ENCODE peak calls at places on chromosome 9, in ten cellular contexts. Z, K, S, P, A, M, H, U, I and G are unnamed samples. For H3K4me1, the result is how much of the 10 kb centered on the place peaks cover.

GRCh38 chr9:135334953-135335460 is 144.6 kb upstream of the PPP1R26 start:
- DNase-seq in Z (no peak), K (no peak), S (no peak), P (no peak), A (no peak), M (peak), H (no peak), U (no peak), I (no peak), G (no peak)

GRCh38 chr9:137240321-137240840 is 706 bp upstream of the TUBB4B start:
- DNase-seq in Z (peak), K (peak), S (peak), P (no peak), A (no peak), M (peak), H (no peak), U (no peak), I (no peak), G (peak)

GRCh38 chr9:22240619-22241018 is 206.0 kb upstream of the DMRTA1 start:
- DNase-seq in Z (no peak), K (no peak), S (no peak), P (no peak), A (peak), M (no peak), H (no peak), U (no peak), I (no peak), G (no peak)

GRCh38 chr9:138023394-138024124 is 146.0 kb downstream of the CACNA1B start:
- DNase-seq in Z (no peak), K (no peak), S (peak), P (peak), A (no peak), M (peak), H (no peak), U (no peak), I (no peak), G (peak)

GRCh38 chr9:27655454-27655853 is 82.2 kb upstream of the C9orf72 start:
- DNase-seq in Z (no peak), K (no peak), S (no peak), P (no peak), A (no peak), M (no peak), H (no peak), U (no peak), I (no peak), G (no peak)

GRCh38 chr9:125061391-125061790 is 81.9 kb downstream of the SCAI start:
- DNase-seq in Z (no peak), K (no peak), S (no peak), P (no peak), A (no peak), M (no peak), H (no peak), U (no peak), I (no peak), G (no peak)

GRCh38 chr9:134560206-134560605 is 81.4 kb upstream of the COL5A1 start:
- DNase-seq in Z (no peak), K (peak), S (no peak), P (no peak), A (no peak), M (no peak), H (no peak), U (no peak), I (no peak), G (no peak)

GRCh38 chr9:33447404-33448158 is at the start of gene AQP3:
- DNase-seq in Z (peak), K (peak), S (peak), P (peak), A (no peak), M (peak), H (peak), U (peak), I (no peak), G (peak)

GRCh38 chr9:61668846-61669245 is 479.0 kb downstream of the SPATA31A7 start:
- DNase-seq in Z (no peak), K (no peak), S (no peak), P (no peak), A (no peak), M (no peak), H (peak), U (no peak), I (no peak), G (no peak)

GRCh38 chr9:113274474-113275146 is 762 bp downstream of the CDC26 start:
- DNase-seq in Z (peak), K (no peak), S (no peak), P (peak), A (peak), M (no peak), H (no peak), U (no peak), I (peak), G (no peak)

GRCh38 chr9:113056191-113057106 is at the start of gene ZFP37:
- DNase-seq in Z (peak), K (peak), S (peak), P (peak), A (peak), M (peak), H (peak), U (peak), I (peak), G (peak)

GRCh38 chr9:20649381-20649780 is 27.1 kb upstream of the MLLT3 start:
- DNase-seq in Z (no peak), K (no peak), S (no peak), P (no peak), A (no peak), M (no peak), H (no peak), U (no peak), I (no peak), G (no peak)

GRCh38 chr9:82588801-82589200 is 474.1 kb downstream of the RASEF start:
- DNase-seq in Z (no peak), K (no peak), S (no peak), P (no peak), A (no peak), M (no peak), H (no peak), U (no peak), I (no peak), G (no peak)

GRCh38 chr9:121445986-121446385 is 53.7 kb downstream of the GGTA1 start:
- DNase-seq in Z (no peak), K (no peak), S (no peak), P (peak), A (no peak), M (no peak), H (no peak), U (no peak), I (peak), G (no peak)

GRCh38 chr9:137294091-137294683 is 7.9 kb downstream of the NRARP start:
- DNase-seq in Z (no peak), K (no peak), S (no peak), P (peak), A (no peak), M (no peak), H (no peak), U (peak), I (peak), G (no peak)

GRCh38 chr9:13279284-13280162 is at the start of gene MPDZ:
- DNase-seq in Z (no peak), K (peak), S (peak), P (peak), A (no peak), M (peak), H (no peak), U (peak), I (no peak), G (peak)

GRCh38 chr9:137984005-137984404 is 106.4 kb downstream of the CACNA1B start:
- DNase-seq in Z (no peak), K (no peak), S (no peak), P (no peak), A (no peak), M (no peak), H (peak), U (no peak), I (no peak), G (peak)

GRCh38 chr9:114266969-114267368 is 55.9 kb upstream of the ORM1 start:
- DNase-seq in Z (no peak), K (no peak), S (no peak), P (no peak), A (no peak), M (no peak), H (no peak), U (no peak), I (no peak), G (no peak)

GRCh38 chr9:80025131-80025530 is 453.4 kb downstream of the TLE4 start:
- DNase-seq in Z (no peak), K (no peak), S (no peak), P (no peak), A (no peak), M (no peak), H (no peak), U (no peak), I (no peak), G (no peak)

GRCh38 chr9:5971740-5972139 is 43.7 kb downstream of the RANBP6 start:
- DNase-seq in Z (no peak), K (no peak), S (no peak), P (no peak), A (no peak), M (no peak), H (no peak), U (no peak), I (no peak), G (no peak)

GRCh38 chr9:4828776-4829175 is 36.0 kb downstream of the RCL1 start:
- DNase-seq in Z (no peak), K (no peak), S (no peak), P (no peak), A (no peak), M (no peak), H (no peak), U (no peak), I (no peak), G (no peak)

GRCh38 chr9:116271307-116271706 is 117.7 kb downstream of the PAPPA start:
- DNase-seq in Z (no peak), K (no peak), S (no peak), P (no peak), A (no peak), M (no peak), H (no peak), U (no peak), I (no peak), G (no peak)
- H3K4me1 ChIP-seq in Z (under half), K (under half), S (under half), P (under half), A (under half), M (under half), H (under half), U (under half), I (under half), G (under half)

GRCh38 chr9:26169684-26170083 is 491.4 kb upstream of the TUSC1 start:
- DNase-seq in Z (no peak), K (no peak), S (no peak), P (no peak), A (no peak), M (no peak), H (no peak), U (no peak), I (no peak), G (no peak)

GRCh38 chr9:26170224-26170623 is 492.0 kb upstream of the TUSC1 start:
- DNase-seq in Z (no peak), K (no peak), S (no peak), P (no peak), A (no peak), M (no peak), H (no peak), U (no peak), I (no peak), G (no peak)

GRCh38 chr9:26163931-26164330 is 485.7 kb upstream of the TUSC1 start:
- DNase-seq in Z (no peak), K (no peak), S (no peak), P (no peak), A (no peak), M (no peak), H (no peak), U (no peak), I (no peak), G (no peak)

GRCh38 chr9:26165426-26165825 is 487.2 kb upstream of the TUSC1 start:
- DNase-seq in Z (no peak), K (no peak), S (no peak), P (no peak), A (no peak), M (no peak), H (no peak), U (no peak), I (no peak), G (no peak)

DNA sequence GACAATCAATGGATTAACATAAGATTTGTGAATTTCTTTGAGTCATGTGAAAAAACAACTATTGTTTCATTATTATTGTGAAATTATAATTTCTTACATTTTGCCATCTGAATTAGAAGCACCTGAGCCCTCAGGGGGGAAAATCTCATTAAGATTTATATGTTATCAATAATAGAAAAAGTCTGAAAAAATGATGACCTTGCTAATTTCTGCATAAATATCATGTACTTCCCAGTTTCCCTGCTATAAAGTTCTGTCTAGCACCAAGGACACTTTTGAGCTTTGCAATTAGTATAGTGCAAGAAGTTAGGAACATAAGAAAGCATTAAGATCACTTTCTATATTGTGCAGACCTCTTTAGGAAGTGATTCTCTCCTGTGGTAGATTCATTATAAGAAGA is 488.3 kb upstream of the TUSC1 start:
- DNase-seq in Z (no peak), K (no peak), S (no peak), P (no peak), A (no peak), M (no peak), H (no peak), U (no peak), I (no peak), G (no peak)
- H3K4me1 ChIP-seq in Z (under half), K (under half), S (under half), P (under half), A (under half), M (under half), H (under half), U (under half), I (under half), G (under half)

GRCh38 chr9:131701789-131702337 is 38.0 kb downstream of the RAPGEF1 start:
- DNase-seq in Z (no peak), K (no peak), S (no peak), P (peak), A (no peak), M (no peak), H (no peak), U (no peak), I (no peak), G (no peak)
- H3K4me1 ChIP-seq in Z (under half), K (under half), S (under half), P (half or more), A (under half), M (half or more), H (half or more), U (half or more), I (under half), G (half or more)

DNA sequence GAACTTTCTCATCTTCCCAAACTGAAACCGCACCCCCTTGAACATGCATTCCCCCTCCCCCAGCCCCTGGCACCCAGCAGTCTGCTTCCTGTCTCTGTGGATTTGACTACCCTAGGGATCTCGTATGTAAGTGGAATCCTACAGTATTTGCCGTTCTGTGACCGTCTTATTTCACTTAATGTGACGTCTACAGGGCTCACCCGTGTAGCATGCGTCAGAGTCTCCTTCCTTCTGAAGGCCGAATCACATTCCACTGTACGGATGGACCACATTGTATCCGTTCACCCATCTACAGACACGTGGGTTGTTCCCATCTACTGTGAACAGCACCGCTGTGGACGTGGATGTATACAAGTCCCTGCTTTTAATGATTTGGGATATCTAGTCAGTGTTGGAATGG is 4.5 kb downstream of the PRRX2 start:
- DNase-seq in Z (no peak), K (no peak), S (no peak), P (no peak), A (no peak), M (no peak), H (no peak), U (no peak), I (no peak), G (no peak)
- H3K4me1 ChIP-seq in Z (under half), K (under half), S (under half), P (under half), A (under half), M (under half), H (under half), U (under half), I (under half), G (under half)

DNA sequence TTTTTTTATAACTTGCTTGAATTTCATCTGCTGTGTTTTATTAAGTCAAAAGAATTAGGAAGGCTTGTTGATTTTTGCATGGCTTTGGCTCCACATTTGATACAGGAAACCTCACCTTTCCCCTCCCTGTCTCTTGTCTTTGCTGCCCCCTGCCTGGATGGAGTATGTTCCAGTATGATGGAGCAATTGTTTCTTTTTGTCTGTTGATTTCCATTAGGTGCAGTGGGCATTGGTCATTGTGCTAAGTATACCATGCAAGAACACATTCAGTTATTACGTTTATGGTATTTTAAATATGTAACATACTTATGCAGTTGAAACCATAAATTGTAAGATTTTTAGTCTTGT is 19.6 kb downstream of the TJP2 start:
- DNase-seq in Z (no peak), K (no peak), S (no peak), P (peak), A (no peak), M (no peak), H (no peak), U (no peak), I (no peak), G (no peak)
- H3K4me1 ChIP-seq in Z (under half), K (under half), S (under half), P (under half), A (under half), M (half or more), H (under half), U (under half), I (under half), G (under half)

DNA sequence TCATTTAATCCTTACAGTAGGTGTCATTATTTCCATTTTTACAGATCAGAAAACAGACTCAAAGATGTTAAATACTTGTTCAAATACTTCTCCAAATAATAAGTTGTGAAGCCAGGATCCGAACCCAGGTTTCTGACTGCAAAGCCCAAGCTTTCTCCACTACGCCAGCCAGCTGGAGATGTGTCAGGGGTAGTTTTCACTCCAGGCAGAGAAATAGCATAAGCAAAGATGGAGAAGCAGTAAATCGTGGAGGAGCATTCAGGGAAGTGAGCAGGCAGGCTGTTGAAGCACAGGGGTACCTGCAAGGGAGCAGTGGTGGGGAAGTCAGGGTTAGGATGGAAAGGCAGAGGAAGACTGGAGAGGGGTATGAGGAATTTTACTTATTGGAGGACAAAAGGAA is 2.9 kb downstream of the TLN1 start:
- DNase-seq in Z (no peak), K (no peak), S (no peak), P (no peak), A (no peak), M (no peak), H (no peak), U (no peak), I (no peak), G (no peak)
- H3K4me1 ChIP-seq in Z (under half), K (half or more), S (under half), P (under half), A (under half), M (half or more), H (half or more), U (under half), I (under half), G (under half)

GRCh38 chr9:89493671-89494070 is 4.2 kb downstream of the SEMA4D start:
- DNase-seq in Z (no peak), K (no peak), S (no peak), P (peak), A (no peak), M (no peak), H (no peak), U (no peak), I (no peak), G (no peak)

GRCh38 chr9:89491688-89492087 is 6.2 kb downstream of the SEMA4D start:
- DNase-seq in Z (no peak), K (no peak), S (no peak), P (no peak), A (no peak), M (no peak), H (no peak), U (no peak), I (no peak), G (no peak)

GRCh38 chr9:89493181-89493580 is 4.7 kb downstream of the SEMA4D start:
- DNase-seq in Z (no peak), K (no peak), S (no peak), P (no peak), A (no peak), M (no peak), H (no peak), U (no peak), I (no peak), G (no peak)

GRCh38 chr9:89494199-89494598 is 3.7 kb downstream of the SEMA4D start:
- DNase-seq in Z (no peak), K (no peak), S (no peak), P (no peak), A (no peak), M (no peak), H (no peak), U (no peak), I (no peak), G (peak)

GRCh38 chr9:89492586-89492985 is 5.3 kb downstream of the SEMA4D start:
- DNase-seq in Z (no peak), K (no peak), S (no peak), P (no peak), A (no peak), M (no peak), H (no peak), U (no peak), I (no peak), G (no peak)
- H3K4me1 ChIP-seq in Z (under half), K (under half), S (under half), P (half or more), A (under half), M (under half), H (half or more), U (under half), I (under half), G (under half)

DNA sequence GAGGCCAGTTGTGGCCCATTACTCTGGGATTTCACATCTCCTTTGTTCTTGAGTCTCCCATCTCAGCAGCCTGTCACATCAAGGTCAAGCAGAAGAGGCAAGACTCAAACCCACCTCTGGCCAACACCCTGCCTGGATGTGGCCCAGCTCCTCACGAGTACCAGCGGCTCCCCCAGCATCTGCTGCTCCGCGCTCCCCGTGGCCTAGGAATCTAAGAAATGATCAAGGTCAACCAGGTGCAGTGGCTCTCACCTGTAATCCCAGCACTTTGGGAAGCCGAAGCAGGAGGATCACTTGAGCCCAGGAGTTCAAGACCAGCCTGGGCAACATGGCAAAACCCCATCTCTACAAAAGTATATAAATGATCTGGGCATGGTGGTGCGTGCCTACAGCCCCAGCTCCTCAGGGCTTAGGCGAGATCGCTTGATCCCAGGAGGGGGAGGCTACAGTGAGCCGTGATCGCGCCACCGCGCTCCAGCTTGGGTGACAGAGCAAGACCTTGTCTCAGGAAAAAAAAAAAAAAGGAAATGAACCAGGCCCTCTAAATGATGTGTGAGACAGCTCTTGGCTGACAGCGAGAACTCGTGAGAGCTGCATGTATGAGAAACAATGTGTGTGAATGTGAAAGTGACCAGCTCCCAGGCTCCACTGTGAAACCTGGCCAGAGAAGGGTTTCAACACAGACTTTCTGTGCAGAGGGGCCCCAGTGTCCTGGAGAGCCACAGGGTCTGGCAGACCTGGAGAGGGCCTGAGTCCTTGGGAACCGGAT is 61.6 kb upstream of the ANGPTL2 start:
- DNase-seq in Z (no peak), K (peak), S (no peak), P (no peak), A (peak), M (no peak), H (peak), U (no peak), I (no peak), G (peak)
- H3K4me1 ChIP-seq in Z (under half), K (under half), S (under half), P (under half), A (under half), M (under half), H (under half), U (under half), I (under half), G (under half)